ENCODE peak calls at places on chromosomes 11 and 22, in five cellular contexts. C is GM10248; B is stimulated activated naive CD8-positive, alpha-beta T cell treated with anti-CD3 and anti-CD28 coated beads, Interleukin-15, Interleukin-2, amounts not matched to agents 100 U/mL and 50 U/mL, for 24 hours; L is DMS53; U is stimulated activated CD8-positive, alpha-beta memory T cell treated with anti-CD3 and anti-CD28 coated beads, Interleukin-4, amount 100 ng/mL, for 48 hours. S is an unnamed sample.

GRCh38 chr11:12552677-12553076 is 121.5 kb upstream of the TEAD1 start:
- DNase-seq in L (no peak), C (no peak), B (no peak), U (no peak), S (no peak)

GRCh38 chr22:49186293-49186692 is 641.4 kb downstream of the BRD1 start:
- DNase-seq in C (no peak), L (no peak), B (no peak), U (no peak), S (no peak)

GRCh38 chr22:50064453-50064852 is 6.4 kb upstream of the TTLL8 start:
- DNase-seq in L (no peak), B (no peak), C (no peak), U (no peak), S (no peak)

GRCh38 chr11:129580278-129580677 is 204.6 kb downstream of the BARX2 start:
- DNase-seq in L (no peak), B (no peak), C (no peak), U (no peak), S (no peak)

GRCh38 chr11:20453657-20454316 is 66.3 kb downstream of the PRMT3 start:
- DNase-seq in L (no peak), C (no peak), U (no peak), B (no peak), S (no peak)

GRCh38 chr22:44660051-44660830 is 41.8 kb upstream of the PRR5 start:
- DNase-seq in U (no peak), C (no peak), B (no peak), L (no peak), S (no peak)

GRCh38 chr11:63180536-63180935 is 36.5 kb upstream of the SLC22A24 start:
- DNase-seq in C (no peak), B (no peak), U (no peak), L (no peak), S (no peak)

GRCh38 chr11:46977940-46978595 is 41.5 kb downstream of the CSTPP1 start:
- DNase-seq in L (peak), C (no peak), B (no peak), U (no peak), S (no peak)

GRCh38 chr11:101817536-101817935 is 97.3 kb upstream of the CEP126 start:
- DNase-seq in C (no peak), U (no peak), L (no peak), B (no peak), S (no peak)

GRCh38 chr11:72685560-72686480 is 11.6 kb upstream of the PDE2A start:
- DNase-seq in U (peak), L (no peak), B (peak), C (no peak), S (no peak)

GRCh38 chr22:37932821-37933578 is 20.4 kb downstream of the C22orf23 start:
- DNase-seq in C (no peak), L (no peak), B (no peak), U (no peak), S (no peak)

GRCh38 chr11:65611028-65611757 is 2.8 kb downstream of the MAP3K11 start:
- DNase-seq in C (no peak), B (no peak), L (no peak), U (no peak), S (no peak)